ENCODE peak calls at places on chromosomes 5 and 9, in seven cellular contexts. One of them, this sample, is unnamed.

GRCh38 chr5:79020861-79021561 is 35.9 kb upstream of the ARSB start:
- DNase-seq in esophagus squamous epithelium: no peak
- DNase-seq in SJSA1: peak; percentile 81
- DNase-seq in uterus: peak; percentile 35
- DNase-seq in tibial nerve: peak; percentile 64
- DNase-seq in CD8-positive, alpha-beta T cell: peak; percentile 25
- DNase-seq in thyroid gland: peak; percentile 66
- DNase-seq in this sample: peak; percentile 36

GRCh38 chr9:96241391-96241809 is 60.6 kb downstream of the HSD17B3 start:
- DNase-seq in esophagus squamous epithelium: no peak
- DNase-seq in SJSA1: no peak
- DNase-seq in uterus: no peak
- DNase-seq in tibial nerve: no peak
- DNase-seq in CD8-positive, alpha-beta T cell: no peak
- DNase-seq in thyroid gland: no peak
- DNase-seq in this sample: no peak

GRCh38 chr5:167908596-167908995 is 382.8 kb upstream of the WWC1 start:
- DNase-seq in esophagus squamous epithelium: no peak
- DNase-seq in SJSA1: no peak
- DNase-seq in uterus: no peak
- DNase-seq in tibial nerve: peak; percentile 22
- DNase-seq in CD8-positive, alpha-beta T cell: no peak
- DNase-seq in thyroid gland: no peak
- DNase-seq in this sample: no peak

GRCh38 chr9:97900738-97901565 is 21.3 kb downstream of the TRMO start:
- DNase-seq in esophagus squamous epithelium: no peak
- DNase-seq in SJSA1: no peak
- DNase-seq in uterus: peak; percentile 24
- DNase-seq in tibial nerve: no peak
- DNase-seq in CD8-positive, alpha-beta T cell: no peak
- DNase-seq in thyroid gland: peak; percentile 68
- DNase-seq in this sample: no peak

GRCh38 chr9:16459421-16460148 is 410.9 kb downstream of the BNC2 start:
- DNase-seq in esophagus squamous epithelium: no peak
- DNase-seq in SJSA1: no peak
- DNase-seq in uterus: no peak
- DNase-seq in tibial nerve: no peak
- DNase-seq in CD8-positive, alpha-beta T cell: no peak
- DNase-seq in thyroid gland: no peak
- DNase-seq in this sample: no peak

GRCh38 chr5:111211341-111211740 is 12.8 kb upstream of the CAMK4 start:
- DNase-seq in esophagus squamous epithelium: no peak
- DNase-seq in SJSA1: no peak
- DNase-seq in uterus: no peak
- DNase-seq in tibial nerve: no peak
- DNase-seq in CD8-positive, alpha-beta T cell: no peak
- DNase-seq in thyroid gland: no peak
- DNase-seq in this sample: no peak

GRCh38 chr9:76984476-76984875 is 35.0 kb upstream of the FOXB2 start:
- DNase-seq in esophagus squamous epithelium: no peak
- DNase-seq in SJSA1: no peak
- DNase-seq in uterus: no peak
- DNase-seq in tibial nerve: no peak
- DNase-seq in CD8-positive, alpha-beta T cell: no peak
- DNase-seq in thyroid gland: no peak
- DNase-seq in this sample: no peak

GRCh38 chr9:114487607-114488300 is 17.5 kb downstream of the WHRN start:
- DNase-seq in esophagus squamous epithelium: no peak
- DNase-seq in SJSA1: peak; percentile 70
- DNase-seq in uterus: peak; percentile 58
- DNase-seq in tibial nerve: peak; percentile 73
- DNase-seq in CD8-positive, alpha-beta T cell: peak; percentile 70
- DNase-seq in thyroid gland: peak; percentile 64
- DNase-seq in this sample: no peak

GRCh38 chr5:145887976-145888574 is 15.3 kb upstream of the GRXCR2 start:
- DNase-seq in esophagus squamous epithelium: no peak
- DNase-seq in SJSA1: no peak
- DNase-seq in uterus: no peak
- DNase-seq in tibial nerve: peak; percentile 12
- DNase-seq in CD8-positive, alpha-beta T cell: no peak
- DNase-seq in thyroid gland: peak; percentile 43
- DNase-seq in this sample: peak; percentile 7

GRCh38 chr5:139459451-139459934 is 3.0 kb downstream of the ECSCR start:
- DNase-seq in esophagus squamous epithelium: no peak
- DNase-seq in SJSA1: no peak
- DNase-seq in uterus: no peak
- DNase-seq in tibial nerve: no peak
- DNase-seq in CD8-positive, alpha-beta T cell: no peak
- DNase-seq in thyroid gland: peak; percentile 15
- DNase-seq in this sample: no peak

GRCh38 chr5:82804151-82804690 is 273.0 kb downstream of the TMEM167A start:
- DNase-seq in esophagus squamous epithelium: no peak
- DNase-seq in SJSA1: no peak
- DNase-seq in uterus: no peak
- DNase-seq in tibial nerve: no peak
- DNase-seq in CD8-positive, alpha-beta T cell: no peak
- DNase-seq in thyroid gland: no peak
- DNase-seq in this sample: no peak

GRCh38 chr9:74642376-74642775 is 145.2 kb downstream of the RORB start:
- DNase-seq in esophagus squamous epithelium: no peak
- DNase-seq in SJSA1: no peak
- DNase-seq in uterus: no peak
- DNase-seq in tibial nerve: no peak
- DNase-seq in CD8-positive, alpha-beta T cell: no peak
- DNase-seq in thyroid gland: no peak
- DNase-seq in this sample: no peak

GRCh38 chr9:84338792-84339191 is 1.8 kb downstream of the SLC28A3 start:
- DNase-seq in esophagus squamous epithelium: no peak
- DNase-seq in SJSA1: no peak
- DNase-seq in uterus: no peak
- DNase-seq in tibial nerve: no peak
- DNase-seq in CD8-positive, alpha-beta T cell: no peak
- DNase-seq in thyroid gland: no peak
- DNase-seq in this sample: no peak

GRCh38 chr5:132221781-132222648 is 5.6 kb downstream of the P4HA2 start:
- DNase-seq in esophagus squamous epithelium: no peak
- DNase-seq in SJSA1: no peak
- DNase-seq in uterus: peak; percentile 83
- DNase-seq in tibial nerve: peak; percentile 61
- DNase-seq in CD8-positive, alpha-beta T cell: no peak
- DNase-seq in thyroid gland: no peak
- DNase-seq in this sample: peak; percentile 34

GRCh38 chr5:169695919-169696490 is 58.9 kb downstream of the DOCK2 start:
- DNase-seq in esophagus squamous epithelium: no peak
- DNase-seq in SJSA1: peak; percentile 92
- DNase-seq in uterus: no peak
- DNase-seq in tibial nerve: no peak
- DNase-seq in CD8-positive, alpha-beta T cell: no peak
- DNase-seq in thyroid gland: no peak
- DNase-seq in this sample: no peak

GRCh38 chr5:28164568-28164967 is 1126.2 kb upstream of the CDH9 start:
- DNase-seq in esophagus squamous epithelium: no peak
- DNase-seq in SJSA1: no peak
- DNase-seq in uterus: no peak
- DNase-seq in tibial nerve: no peak
- DNase-seq in CD8-positive, alpha-beta T cell: no peak
- DNase-seq in thyroid gland: no peak
- DNase-seq in this sample: no peak

GRCh38 chr5:72065751-72066255 is 41.5 kb upstream of the MAP1B start:
- DNase-seq in esophagus squamous epithelium: no peak
- DNase-seq in SJSA1: no peak
- DNase-seq in uterus: no peak
- DNase-seq in tibial nerve: no peak
- DNase-seq in CD8-positive, alpha-beta T cell: no peak
- DNase-seq in thyroid gland: no peak
- DNase-seq in this sample: no peak

GRCh38 chr5:170700503-170700902 is 83.0 kb upstream of the GABRP start:
- DNase-seq in esophagus squamous epithelium: no peak
- DNase-seq in SJSA1: no peak
- DNase-seq in uterus: no peak
- DNase-seq in tibial nerve: no peak
- DNase-seq in CD8-positive, alpha-beta T cell: no peak
- DNase-seq in thyroid gland: no peak
- DNase-seq in this sample: no peak

GRCh38 chr9:114149765-114150340 is 5.5 kb upstream of the COL27A1 start:
- DNase-seq in esophagus squamous epithelium: no peak
- DNase-seq in SJSA1: no peak
- DNase-seq in uterus: no peak
- DNase-seq in tibial nerve: no peak
- DNase-seq in CD8-positive, alpha-beta T cell: no peak
- DNase-seq in thyroid gland: no peak
- DNase-seq in this sample: no peak

GRCh38 chr5:124678478-124678877 is 68.0 kb downstream of the ZNF608 start:
- DNase-seq in esophagus squamous epithelium: no peak
- DNase-seq in SJSA1: no peak
- DNase-seq in uterus: no peak
- DNase-seq in tibial nerve: no peak
- DNase-seq in CD8-positive, alpha-beta T cell: no peak
- DNase-seq in thyroid gland: no peak
- DNase-seq in this sample: peak; percentile 21

GRCh38 chr9:38713426-38713825 is 6.5 kb downstream of the FAM240B start:
- DNase-seq in esophagus squamous epithelium: no peak
- DNase-seq in SJSA1: no peak
- DNase-seq in uterus: no peak
- DNase-seq in tibial nerve: peak; percentile 69
- DNase-seq in CD8-positive, alpha-beta T cell: no peak
- DNase-seq in thyroid gland: no peak
- DNase-seq in this sample: no peak

GRCh38 chr5:64209353-64209752 is 43.7 kb downstream of the RNF180 start:
- DNase-seq in esophagus squamous epithelium: no peak
- DNase-seq in SJSA1: no peak
- DNase-seq in uterus: no peak
- DNase-seq in tibial nerve: no peak
- DNase-seq in CD8-positive, alpha-beta T cell: no peak
- DNase-seq in thyroid gland: no peak
- DNase-seq in this sample: no peak

GRCh38 chr5:64213568-64213967 is 47.9 kb downstream of the RNF180 start:
- DNase-seq in esophagus squamous epithelium: no peak
- DNase-seq in SJSA1: no peak
- DNase-seq in uterus: no peak
- DNase-seq in tibial nerve: no peak
- DNase-seq in CD8-positive, alpha-beta T cell: no peak
- DNase-seq in thyroid gland: no peak
- DNase-seq in this sample: no peak

GRCh38 chr5:64207978-64208377 is 42.3 kb downstream of the RNF180 start:
- DNase-seq in esophagus squamous epithelium: no peak
- DNase-seq in SJSA1: no peak
- DNase-seq in uterus: no peak
- DNase-seq in tibial nerve: no peak
- DNase-seq in CD8-positive, alpha-beta T cell: no peak
- DNase-seq in thyroid gland: no peak
- DNase-seq in this sample: no peak

GRCh38 chr5:64214152-64214551 is 48.5 kb downstream of the RNF180 start:
- DNase-seq in esophagus squamous epithelium: no peak
- DNase-seq in SJSA1: no peak
- DNase-seq in uterus: no peak
- DNase-seq in tibial nerve: no peak
- DNase-seq in CD8-positive, alpha-beta T cell: no peak
- DNase-seq in thyroid gland: no peak
- DNase-seq in this sample: no peak

GRCh38 chr5:64210866-64211265 is 45.2 kb downstream of the RNF180 start:
- DNase-seq in esophagus squamous epithelium: no peak
- DNase-seq in SJSA1: no peak
- DNase-seq in uterus: no peak
- DNase-seq in tibial nerve: no peak
- DNase-seq in CD8-positive, alpha-beta T cell: no peak
- DNase-seq in thyroid gland: no peak
- DNase-seq in this sample: no peak
- H3K27ac ChIP-seq in esophagus squamous epithelium: no peak overlapping the region
- H3K27ac ChIP-seq in SJSA1: no peak overlapping the region
- H3K27ac ChIP-seq in uterus: no peak overlapping the region
- H3K27ac ChIP-seq in tibial nerve: no peak overlapping the region
- H3K27ac ChIP-seq in CD8-positive, alpha-beta T cell: no peak overlapping the region
- H3K27ac ChIP-seq in thyroid gland: no peak overlapping the region
- H3K27ac ChIP-seq in this sample: no peak overlapping the region

DNA sequence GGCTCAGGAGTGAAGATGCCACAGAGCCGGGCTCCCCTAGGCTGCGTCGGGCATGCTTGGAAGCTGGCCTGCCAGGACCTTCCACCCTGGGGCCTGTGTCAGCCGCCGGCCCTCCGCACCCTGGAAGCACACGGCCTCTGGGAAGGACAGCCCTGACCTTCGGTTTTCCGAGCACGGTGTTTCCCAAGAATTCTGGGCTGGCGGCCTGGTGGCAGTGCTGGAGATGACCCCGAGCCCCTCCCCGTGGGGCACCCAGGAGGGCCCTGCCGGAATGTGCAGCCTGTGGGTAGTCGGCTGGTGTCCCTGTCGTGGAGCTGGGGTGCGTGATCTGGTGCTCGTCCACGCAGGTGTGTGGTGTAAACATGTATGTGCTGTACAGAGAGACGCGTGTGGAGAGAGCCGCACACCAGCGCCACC is 113.1 kb downstream of the RXRA start:
- DNase-seq in esophagus squamous epithelium: no peak
- DNase-seq in SJSA1: no peak
- DNase-seq in uterus: no peak
- DNase-seq in tibial nerve: no peak
- DNase-seq in CD8-positive, alpha-beta T cell: no peak
- DNase-seq in thyroid gland: no peak
- DNase-seq in this sample: no peak
- H3K4me1 ChIP-seq in esophagus squamous epithelium: peaks cover 66% of the 10 kb centered on the region
- H3K4me1 ChIP-seq in SJSA1: peaks cover 70% of the 10 kb centered on the region
- H3K4me1 ChIP-seq in uterus: peaks cover 39% of the 10 kb centered on the region
- H3K4me1 ChIP-seq in tibial nerve: peaks cover 58% of the 10 kb centered on the region
- H3K4me1 ChIP-seq in CD8-positive, alpha-beta T cell: peaks cover 12% of the 10 kb centered on the region
- H3K4me1 ChIP-seq in thyroid gland: peaks cover 44% of the 10 kb centered on the region
- H3K4me1 ChIP-seq in this sample: peaks cover 85% of the 10 kb centered on the region

GRCh38 chr5:1801061-1801953 is at the start of gene NDUFS6:
- DNase-seq in esophagus squamous epithelium: peak; percentile 28
- DNase-seq in SJSA1: peak; percentile 74
- DNase-seq in uterus: peak; percentile 62
- DNase-seq in tibial nerve: peak; percentile 38
- DNase-seq in CD8-positive, alpha-beta T cell: peak; percentile 83
- DNase-seq in thyroid gland: peak; percentile 79
- DNase-seq in this sample: peak; percentile 85
- H3K36me3 ChIP-seq in esophagus squamous epithelium: peaks cover 8% of the 10 kb centered on the region
- H3K36me3 ChIP-seq in SJSA1: peaks cover 79% of the 10 kb centered on the region
- H3K36me3 ChIP-seq in uterus: no peaks in the 10 kb centered on the region
- H3K36me3 ChIP-seq in tibial nerve: no peaks in the 10 kb centered on the region
- H3K36me3 ChIP-seq in CD8-positive, alpha-beta T cell: peaks cover 36% of the 10 kb centered on the region
- H3K36me3 ChIP-seq in thyroid gland: peaks cover 44% of the 10 kb centered on the region
- H3K36me3 ChIP-seq in this sample: no peaks in the 10 kb centered on the region

DNA sequence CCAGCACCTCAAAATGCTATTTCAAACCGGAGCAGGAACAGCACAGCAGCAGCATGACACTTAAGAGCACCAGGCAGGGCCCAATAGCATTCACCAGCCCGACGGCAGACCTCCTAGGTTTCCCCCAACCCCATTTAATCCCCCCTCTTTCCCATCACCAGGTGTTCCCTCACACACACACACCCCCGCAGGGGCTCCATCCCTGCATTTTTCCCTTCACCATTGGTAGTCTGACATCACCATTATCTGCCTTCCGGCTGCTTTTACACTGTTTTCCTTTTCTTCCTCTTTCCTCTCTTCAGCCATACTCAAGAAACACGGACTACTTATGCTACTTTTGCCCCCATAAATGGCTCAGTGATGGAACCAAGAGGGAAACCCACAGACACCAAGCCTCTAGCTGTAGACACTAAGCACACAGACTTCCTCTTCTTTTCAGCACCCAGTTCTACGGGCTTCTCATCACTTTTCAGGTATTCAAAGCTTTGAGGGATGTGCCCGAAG is 141.7 kb downstream of the TSSK1B start:
- DNase-seq in esophagus squamous epithelium: no peak
- DNase-seq in SJSA1: no peak
- DNase-seq in uterus: no peak
- DNase-seq in tibial nerve: no peak
- DNase-seq in CD8-positive, alpha-beta T cell: no peak
- DNase-seq in thyroid gland: no peak
- DNase-seq in this sample: no peak
- H3K27ac ChIP-seq in esophagus squamous epithelium: peak overlapping the region; percentile 85
- H3K27ac ChIP-seq in SJSA1: no peak overlapping the region
- H3K27ac ChIP-seq in uterus: peak overlapping the region; percentile 93
- H3K27ac ChIP-seq in tibial nerve: peak overlapping the region; percentile 92
- H3K27ac ChIP-seq in CD8-positive, alpha-beta T cell: no peak overlapping the region
- H3K27ac ChIP-seq in thyroid gland: no peak overlapping the region
- H3K27ac ChIP-seq in this sample: peak overlapping the region; percentile 94